ENCODE peak calls at places on chromosomes 2 and 18, in seven cellular contexts. J is NCI-H2081, K is adrenal gland, B is amniotic stem cell, D is NB4, T is HCEC 1CT, W is neural crest cell. Y is an unnamed sample.

GRCh38 chr2:45610281-45611019 is 617 bp downstream of the SRBD1 start:
- DNase-seq in B (peak), D (peak), J (peak), W (peak), T (peak), K (peak), Y (peak)

GRCh38 chr2:70697603-70698383 is 70.2 kb downstream of the ADD2 start:
- DNase-seq in W (no peak), J (no peak), B (no peak), K (no peak), D (no peak), T (no peak), Y (no peak)

GRCh38 chr2:234715671-234716250 is 218.9 kb upstream of the ARL4C start:
- DNase-seq in K (no peak), W (no peak), T (no peak), B (no peak), J (no peak), D (no peak), Y (no peak)

GRCh38 chr18:80179857-80180558 is 67.3 kb downstream of the PARD6G start:
- DNase-seq in D (no peak), T (no peak), B (no peak), J (no peak), W (no peak), K (no peak), Y (peak)

GRCh38 chr2:126115975-126116374 is 540.0 kb upstream of the GYPC start:
- DNase-seq in B (no peak), J (peak), T (no peak), W (no peak), K (no peak), D (no peak), Y (no peak)

GRCh38 chr2:15777795-15778371 is 162.5 kb upstream of the MYCN start:
- DNase-seq in B (no peak), T (no peak), D (no peak), W (no peak), J (no peak), K (no peak), Y (no peak)

GRCh38 chr2:165114345-165114943 is 89.4 kb downstream of the SCN3A start:
- DNase-seq in T (peak), D (no peak), W (no peak), B (peak), J (peak), K (no peak), Y (no peak)

GRCh38 chr18:23650963-23651927 is 11.5 kb downstream of the ANKRD29 start:
- DNase-seq in T (peak), J (peak), W (no peak), D (peak), B (peak), K (no peak), Y (no peak)

GRCh38 chr2:126634273-126634861 is 21.6 kb upstream of the GYPC start:
- DNase-seq in J (no peak), B (no peak), D (peak), K (no peak), W (no peak), T (peak), Y (no peak)

GRCh38 chr18:69974365-69974764 is 26.7 kb upstream of the CD226 start:
- DNase-seq in J (no peak), T (peak), W (no peak), K (no peak), D (peak), B (no peak), Y (no peak)

GRCh38 chr2:23293063-23293462 is 91.9 kb upstream of the KLHL29 start:
- DNase-seq in K (peak), J (no peak), B (no peak), T (no peak), W (no peak), D (peak), Y (no peak)

GRCh38 chr2:54897420-54898310 is 152.6 kb downstream of the RTN4 start:
- DNase-seq in W (no peak), J (peak), T (no peak), K (no peak), D (no peak), B (no peak), Y (no peak)

GRCh38 chr2:240398711-240399267 is 36.7 kb upstream of the GPC1 start:
- DNase-seq in T (no peak), W (no peak), J (no peak), K (peak), D (no peak), B (no peak), Y (no peak)

GRCh38 chr2:4937550-4937949 is 754.6 kb upstream of the SOX11 start:
- DNase-seq in K (no peak), W (no peak), T (no peak), J (no peak), D (no peak), B (no peak), Y (no peak)

GRCh38 chr18:59516356-59517155 is 157.5 kb upstream of the LMAN1 start:
- DNase-seq in D (no peak), B (peak), W (no peak), J (no peak), T (peak), K (peak), Y (no peak)

GRCh38 chr2:174981336-174981735 is 23.8 kb downstream of the CHN1 start:
- DNase-seq in D (no peak), B (no peak), J (no peak), T (no peak), W (no peak), K (no peak), Y (no peak)

GRCh38 chr2:238424313-238424700 is 2.4 kb upstream of the ASB1 start:
- DNase-seq in T (no peak), K (no peak), J (no peak), B (no peak), W (no peak), D (no peak), Y (no peak)

GRCh38 chr18:62300359-62300963 is 24.6 kb upstream of the TNFRSF11A start:
- DNase-seq in K (no peak), W (no peak), J (no peak), B (no peak), D (no peak), T (no peak), Y (no peak)

GRCh38 chr2:159119652-159120257 is 151.3 kb downstream of the TANC1 start:
- DNase-seq in D (no peak), K (no peak), J (no peak), B (no peak), W (no peak), T (no peak), Y (no peak)

GRCh38 chr2:30368258-30368657 is 78.8 kb upstream of the LCLAT1 start:
- DNase-seq in J (no peak), D (no peak), B (no peak), T (peak), W (no peak), K (peak), Y (no peak)

GRCh38 chr2:123771928-123772632 is 253.0 kb upstream of the CNTNAP5 start:
- DNase-seq in K (no peak), J (no peak), D (no peak), W (no peak), T (no peak), B (no peak), Y (no peak)

GRCh38 chr18:3449702-3450357 is at the start of gene TGIF1:
- DNase-seq in B (no peak), J (peak), D (peak), K (peak), W (peak), T (peak), Y (no peak)

GRCh38 chr18:54129448-54130134 is 94.9 kb downstream of the MBD2 start:
- DNase-seq in W (no peak), K (no peak), T (no peak), D (no peak), J (no peak), B (no peak), Y (no peak)

GRCh38 chr2:159797468-159798375 is at the start of gene CD302:
- DNase-seq in T (peak), J (peak), D (peak), K (peak), W (peak), B (peak), Y (no peak)

GRCh38 chr2:11764359-11764758 is 17.9 kb downstream of the LPIN1 start:
- DNase-seq in K (no peak), J (peak), T (no peak), W (no peak), D (no peak), B (no peak), Y (no peak)

GRCh38 chr2:223554923-223555322 is 47.2 kb downstream of the SCG2 start:
- DNase-seq in J (no peak), K (no peak), B (no peak), D (peak), W (no peak), T (no peak), Y (no peak)

GRCh38 chr2:236939751-236940229 is 145.9 kb upstream of the COPS8 start:
- DNase-seq in K (no peak), B (no peak), T (peak), W (no peak), J (no peak), D (no peak), Y (no peak)

GRCh38 chr2:8573234-8573941 is 108.5 kb upstream of the ID2 start:
- DNase-seq in J (peak), D (no peak), B (no peak), T (no peak), K (no peak), W (no peak), Y (peak)

GRCh38 chr2:240721596-240722180 is 30.0 kb downstream of the AQP12A start:
- DNase-seq in B (no peak), T (no peak), J (no peak), D (no peak), W (no peak), K (no peak), Y (no peak)

GRCh38 chr2:129912066-129912820 is 67.2 kb upstream of the RAB6C start:
- DNase-seq in K (peak), T (no peak), J (no peak), D (no peak), B (no peak), W (no peak), Y (no peak)

GRCh38 chr2:71897836-71898235 is 249.8 kb downstream of the CYP26B1 start:
- DNase-seq in B (no peak), J (no peak), T (no peak), K (no peak), W (no peak), D (no peak), Y (no peak)

GRCh38 chr2:241818943-241819270 is 9.9 kb downstream of the NEU4 start:
- DNase-seq in J (no peak), W (no peak), B (no peak), K (peak), D (peak), T (no peak), Y (no peak)

GRCh38 chr18:42306208-42306980 is 351.4 kb downstream of the PIK3C3 start:
- DNase-seq in J (no peak), D (no peak), B (no peak), T (no peak), K (no peak), W (no peak), Y (no peak)

GRCh38 chr18:12290086-12290485 is 18.0 kb upstream of the TUBB6 start:
- DNase-seq in J (no peak), B (no peak), W (no peak), K (no peak), T (no peak), D (no peak), Y (no peak)

GRCh38 chr2:113686537-113686936 is 59.5 kb downstream of the RABL2A start:
- DNase-seq in D (no peak), W (no peak), K (no peak), B (no peak), T (peak), J (no peak), Y (no peak)

GRCh38 chr2:74239346-74239745 is 40.9 kb downstream of the MTHFD2 start:
- DNase-seq in J (no peak), K (no peak), W (no peak), T (no peak), D (no peak), B (no peak), Y (no peak)

GRCh38 chr18:67669993-67670671 is 153.6 kb upstream of the DSEL start:
- DNase-seq in J (no peak), K (no peak), D (no peak), B (peak), W (no peak), T (peak), Y (no peak)

GRCh38 chr2:202072226-202072625 is 829 bp upstream of the KIAA2012 start:
- DNase-seq in W (no peak), J (no peak), T (no peak), D (peak), K (no peak), B (no peak), Y (no peak)

GRCh38 chr2:239438968-239439367 is 38.1 kb upstream of the HDAC4 start:
- DNase-seq in J (no peak), W (no peak), D (no peak), T (no peak), B (no peak), K (no peak), Y (no peak)